ENCODE peak calls at places on chromosome 18, in eight cellular contexts. C is ovary, X is HepG2, Z is transverse colon, S is stomach, G is A549, U is tibial nerve, H is H1. F is an unnamed sample.

GRCh38 chr18:68564961-68565360 is 149.9 kb downstream of the TMX3 start:
- DNase-seq in C (no peak), X (no peak), Z (no peak), S (no peak), G (no peak), U (no peak), H (no peak), F (no peak)

GRCh38 chr18:50410008-50410407 is 35.2 kb downstream of the SKA1 start:
- DNase-seq in C (no peak), X (no peak), Z (no peak), S (no peak), G (no peak), U (no peak), H (no peak), F (no peak)

GRCh38 chr18:712401-713134 is at the start of gene ENOSF1:
- DNase-seq in C (peak; percentile 86), X (peak; percentile 76), Z (peak; percentile 93), S (peak; percentile 90), G (peak; percentile 92), U (peak; percentile 69), H (peak; percentile 99), F (peak; percentile 93)

GRCh38 chr18:30415903-30416302 is 626.6 kb downstream of the DSC3 start:
- DNase-seq in C (no peak), X (no peak), Z (no peak), S (no peak), G (no peak), U (no peak), H (no peak), F (no peak)

GRCh38 chr18:68925268-68925667 is 127.4 kb downstream of the CCDC102B start:
- DNase-seq in C (no peak), X (peak; percentile 13), Z (no peak), S (no peak), G (no peak), U (no peak), H (no peak), F (no peak)

GRCh38 chr18:29439398-29439797 is 1262.5 kb upstream of the CDH2 start:
- DNase-seq in C (no peak), X (no peak), Z (no peak), S (no peak), G (no peak), U (no peak), H (no peak), F (no peak)

GRCh38 chr18:79498662-79499061 is 102.9 kb downstream of the NFATC1 start:
- DNase-seq in C (peak; percentile 1), X (no peak), Z (no peak), S (no peak), G (no peak), U (no peak), H (no peak), F (no peak)

GRCh38 chr18:44507729-44508325 is 172.9 kb upstream of the SETBP1 start:
- DNase-seq in C (no peak), X (no peak), Z (peak; percentile 26), S (no peak), G (no peak), U (peak; percentile 21), H (no peak), F (no peak)

GRCh38 chr18:62982600-62983251 is 267.4 kb downstream of the PHLPP1 start:
- DNase-seq in C (peak; percentile 74), X (peak; percentile 36), Z (peak; percentile 44), S (peak; percentile 64), G (peak; percentile 44), U (peak; percentile 83), H (peak; percentile 74), F (no peak)

GRCh38 chr18:25350561-25351201 is 1.3 kb downstream of the ZNF521 start:
- DNase-seq in C (peak; percentile 77), X (no peak), Z (peak; percentile 12), S (no peak), G (no peak), U (peak; percentile 54), H (peak; percentile 65), F (no peak)

GRCh38 chr18:10528439-10528838 is 2.6 kb downstream of the NAPG start:
- DNase-seq in C (no peak), X (no peak), Z (no peak), S (no peak), G (no peak), U (no peak), H (no peak), F (no peak)

GRCh38 chr18:10525563-10526210 is at the start of gene NAPG:
- DNase-seq in C (peak; percentile 87), X (peak; percentile 81), Z (peak; percentile 93), S (peak; percentile 92), G (peak; percentile 91), U (peak; percentile 70), H (peak; percentile 88), F (peak; percentile 93)

GRCh38 chr18:10523544-10523943 is 2.3 kb upstream of the NAPG start:
- DNase-seq in C (no peak), X (no peak), Z (no peak), S (no peak), G (no peak), U (no peak), H (no peak), F (no peak)

GRCh38 chr18:10524507-10525425 is 1.1 kb upstream of the NAPG start:
- DNase-seq in C (no peak), X (peak; percentile 75), Z (no peak), S (no peak), G (no peak), U (no peak), H (no peak), F (no peak)

GRCh38 chr18:10526211-10526949 is 553 bp downstream of the NAPG start:
- DNase-seq in C (peak; percentile 53), X (peak; percentile 31), Z (peak; percentile 58), S (peak; percentile 55), G (peak; percentile 23), U (peak; percentile 14), H (peak; percentile 71), F (no peak)
- TF ChIP-seq EP300 in C (no peak), X (no peak), Z (no peak), S (no peak), G (no peak), U (no peak), H (no peak), F (no peak)

GRCh38 chr18:75209129-75209951 is at the start of gene PTGR3:
- DNase-seq in C (peak; percentile 86), X (peak; percentile 86), Z (peak; percentile 87), S (peak; percentile 78), G (peak; percentile 83), U (peak; percentile 85), H (peak; percentile 76), F (peak; percentile 94)

GRCh38 chr18:75208055-75208835 is 694 bp downstream of the PTGR3 start:
- DNase-seq in C (peak; percentile 59), X (peak; percentile 18), Z (peak; percentile 64), S (peak; percentile 52), G (peak; percentile 47), U (peak; percentile 44), H (peak; percentile 62), F (peak; percentile 92)

GRCh38 chr18:75209952-75210261 is 690 bp upstream of the TSHZ1 start:
- DNase-seq in C (no peak), X (no peak), Z (no peak), S (no peak), G (no peak), U (no peak), H (no peak), F (no peak)

GRCh38 chr18:75207298-75208054 is 1.5 kb downstream of the PTGR3 start:
- DNase-seq in C (no peak), X (peak; percentile 44), Z (peak; percentile 47), S (no peak), G (no peak), U (no peak), H (no peak), F (peak; percentile 90)

DNA sequence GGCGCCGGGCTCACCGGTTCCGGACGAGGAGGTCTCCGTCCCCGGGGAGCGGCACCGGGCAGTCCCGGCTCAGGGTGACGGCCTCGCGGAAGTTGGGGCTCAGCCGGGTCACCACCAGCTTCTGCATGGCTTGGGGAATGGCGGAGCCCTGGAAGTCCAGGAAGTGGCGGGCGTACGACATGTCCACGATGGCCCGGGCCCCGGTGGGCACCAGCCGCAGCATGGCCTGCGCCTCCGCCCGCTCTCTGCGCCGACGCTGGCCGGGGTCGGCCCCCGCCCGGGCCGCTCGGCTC is 157 bp downstream of the PTGR3 start:
- DNase-seq in C (no peak), X (no peak), Z (no peak), S (peak; percentile 45), G (no peak), U (no peak), H (peak; percentile 64), F (peak; percentile 91)
- TF ChIP-seq POLR2A in C (no peak), X (peak; percentile 66), Z (peak; percentile 21), S (no peak), G (peak; percentile 31), U (no peak), H (no peak), F (no peak)

GRCh38 chr18:8974696-8975095 is 127.8 kb upstream of the NDUFV2 start:
- DNase-seq in C (no peak), X (no peak), Z (no peak), S (no peak), G (no peak), U (no peak), H (no peak), F (no peak)
- TF ChIP-seq EP300 in C (no peak), X (no peak), Z (no peak), S (no peak), G (no peak), U (no peak), H (no peak), F (no peak)

GRCh38 chr18:3653263-3653858 is 203.4 kb downstream of the TGIF1 start:
- DNase-seq in C (no peak), X (no peak), Z (no peak), S (no peak), G (peak; percentile 54), U (no peak), H (no peak), F (no peak)
- TF ChIP-seq POLR2A in C (no peak), X (no peak), Z (no peak), S (no peak), G (no peak), U (no peak), H (no peak), F (no peak)

DNA sequence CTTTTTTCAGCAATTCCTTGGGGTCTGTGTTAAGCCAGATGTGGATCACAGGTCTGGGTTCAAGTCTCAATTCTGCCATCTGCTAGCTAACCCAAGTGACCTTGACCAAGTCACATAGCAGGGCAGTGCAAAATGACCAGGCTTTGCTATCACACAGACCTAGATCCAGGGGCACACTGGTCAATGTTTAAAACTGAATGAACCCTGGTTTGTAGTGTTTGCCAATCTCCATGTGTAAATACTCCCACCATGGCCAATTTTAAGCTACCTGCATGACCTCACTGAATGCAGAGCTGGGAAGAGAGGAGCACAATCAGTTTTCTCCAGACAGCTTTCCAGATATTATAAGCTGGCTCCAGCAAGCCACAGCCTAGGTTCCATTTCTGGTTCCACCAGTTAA is 142.9 kb downstream of the CHST9 start:
- DNase-seq in C (no peak), X (peak; percentile 77), Z (no peak), S (no peak), G (no peak), U (no peak), H (no peak), F (no peak)
- TF ChIP-seq EP300 in C (no peak), X (no peak), Z (no peak), S (no peak), G (no peak), U (no peak), H (no peak), F (no peak)